ENCODE peak calls at places on chromosomes 16 and 17, in five cellular contexts. O, I, X, U and Q are unnamed samples.

GRCh38 chr16:85584989-85585388 is 28.1 kb upstream of the GSE1 start:
- DNase-seq in U (no peak), O (no peak), X (no peak), I (no peak), Q (no peak)

GRCh38 chr16:79265701-79266100 is 334.8 kb downstream of the MAF start:
- DNase-seq in I (no peak), O (no peak), U (no peak), X (no peak), Q (no peak)

GRCh38 chr17:78019367-78019975 is 61.0 kb downstream of the TNRC6C start:
- DNase-seq in U (no peak), I (no peak), X (no peak), O (no peak), Q (no peak)

GRCh38 chr16:55078699-55079415 is 148.2 kb downstream of the IRX5 start:
- DNase-seq in U (no peak), X (no peak), I (no peak), O (no peak), Q (no peak)

GRCh38 chr17:46984892-46985291 is 5.8 kb upstream of the RPRML start:
- DNase-seq in I (no peak), U (no peak), X (no peak), O (no peak), Q (no peak)

GRCh38 chr16:56423584-56424403 is 1.6 kb downstream of the AMFR start:
- DNase-seq in X (no peak), U (no peak), I (no peak), O (no peak), Q (no peak)

GRCh38 chr17:79413591-79413990 is 197.3 kb downstream of the RBFOX3 start:
- DNase-seq in U (no peak), O (no peak), I (no peak), X (no peak), Q (no peak)

GRCh38 chr17:28807925-28808641 is 34.5 kb downstream of the FAM222B start:
- DNase-seq in U (no peak), I (no peak), X (no peak), O (no peak), Q (no peak)

GRCh38 chr17:39737761-39738567 is at the start of gene GRB7:
- DNase-seq in O (peak; percentile 86), U (peak; percentile 91), X (no peak), I (peak; percentile 37), Q (no peak)

GRCh38 chr16:53922805-53923645 is 219.1 kb downstream of the FTO start:
- DNase-seq in O (no peak), I (no peak), X (no peak), U (no peak), Q (no peak)

GRCh38 chr17:48439473-48439872 is 9.5 kb upstream of the SKAP1 start:
- DNase-seq in U (no peak), I (no peak), O (no peak), X (no peak), Q (peak; percentile 33)

GRCh38 chr16:89265647-89266046 is 48.1 kb downstream of the ZNF778 start:
- DNase-seq in X (no peak), U (peak; percentile 34), O (no peak), I (no peak), Q (no peak)

GRCh38 chr16:17345043-17345442 is 125.7 kb downstream of the XYLT1 start:
- DNase-seq in I (peak; percentile 72), U (no peak), X (no peak), O (no peak), Q (peak; percentile 30)

GRCh38 chr16:19086322-19087199 is 19.1 kb downstream of the COQ7 start:
- DNase-seq in I (peak; percentile 83), X (peak; percentile 87), U (peak; percentile 93), O (peak; percentile 87), Q (peak; percentile 77)

GRCh38 chr17:44323359-44324091 is 1.1 kb downstream of the SLC25A39 start:
- DNase-seq in U (no peak), X (no peak), O (peak; percentile 34), I (no peak), Q (no peak)

GRCh38 chr17:58932956-58933355 is 173.7 kb downstream of the TRIM37 start:
- DNase-seq in U (no peak), X (no peak), I (no peak), O (no peak), Q (no peak)

GRCh38 chr17:13835151-13835550 is 233.4 kb upstream of the HS3ST3A1 start:
- DNase-seq in O (no peak), I (no peak), U (no peak), X (no peak), Q (no peak)

GRCh38 chr16:87657621-87658192 is 55.4 kb downstream of the JPH3 start:
- DNase-seq in I (no peak), O (peak; percentile 84), U (no peak), X (no peak), Q (no peak)
- TF ChIP-seq CTCF in I (no peak), O (no peak), U (no peak), X (no peak), Q (no peak)

GRCh38 chr17:76738468-76738850 is 540 bp downstream of the MFSD11 start:
- DNase-seq in I (no peak), U (no peak), O (no peak), X (no peak), Q (no peak)

GRCh38 chr17:76747716-76748360 is 9.9 kb downstream of the MFSD11 start:
- DNase-seq in O (no peak), U (no peak), I (no peak), X (peak; percentile 18), Q (no peak)

GRCh38 chr17:76744747-76745146 is 6.8 kb downstream of the MFSD11 start:
- DNase-seq in I (no peak), U (no peak), X (no peak), O (no peak), Q (no peak)

GRCh38 chr17:76740329-76741118 is 2.6 kb downstream of the MFSD11 start:
- DNase-seq in O (no peak), X (no peak), U (no peak), I (no peak), Q (no peak)

GRCh38 chr17:76742958-76743357 is 5.0 kb downstream of the MFSD11 start:
- DNase-seq in U (no peak), O (no peak), I (no peak), X (no peak), Q (no peak)
- TF ChIP-seq CTCF in U (no peak), O (no peak), I (no peak), X (no peak), Q (no peak)

DNA sequence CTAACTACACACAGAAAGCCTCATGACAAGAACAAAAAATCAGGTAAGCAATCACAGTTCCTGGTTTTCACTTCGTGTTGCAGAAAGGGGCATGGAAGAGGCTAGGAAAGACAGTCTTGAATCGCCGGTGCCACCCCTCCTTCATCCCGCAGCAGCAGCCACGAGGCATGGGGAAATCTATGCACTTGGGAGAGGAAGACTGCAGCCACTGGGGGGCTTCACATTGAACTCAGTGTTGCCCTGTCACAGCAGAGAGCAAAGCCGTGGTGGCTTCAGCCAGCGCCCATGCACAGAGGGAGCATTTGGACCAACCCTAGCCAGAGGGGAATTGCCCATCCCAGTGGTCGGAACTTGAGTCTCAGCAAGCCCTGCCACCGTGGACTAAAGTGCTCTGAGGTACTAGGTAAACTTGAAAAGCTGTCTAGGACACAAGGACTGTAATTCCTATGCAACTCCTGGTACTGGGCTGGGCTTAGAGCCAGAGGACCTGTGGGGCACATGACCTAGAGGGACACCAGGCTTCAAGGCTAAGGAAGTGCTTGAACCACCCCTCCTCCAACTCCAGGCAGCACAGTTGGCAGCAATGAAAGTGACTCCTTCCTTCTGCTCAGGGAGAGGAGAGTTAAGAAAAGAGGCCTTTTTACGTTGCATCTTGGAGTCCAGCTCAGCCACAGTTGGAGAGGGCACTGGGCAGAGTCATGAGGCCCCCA is 35.2 kb upstream of the ATP2C2 start:
- DNase-seq in X (no peak), I (no peak), U (no peak), O (peak; percentile 57), Q (no peak)
- TF ChIP-seq CTCF in X (no peak), I (no peak), U (no peak), O (peak; percentile 30), Q (no peak)

GRCh38 chr16:22847100-22847499 is 33.1 kb downstream of the HS3ST2 start:
- DNase-seq in X (no peak), U (no peak), I (no peak), O (no peak), Q (no peak)

GRCh38 chr16:22838681-22839080 is 24.7 kb downstream of the HS3ST2 start:
- DNase-seq in O (no peak), X (no peak), I (no peak), U (no peak), Q (no peak)

GRCh38 chr16:22844426-22844825 is 30.5 kb downstream of the HS3ST2 start:
- DNase-seq in X (no peak), O (no peak), I (no peak), U (no peak), Q (no peak)

GRCh38 chr16:22843856-22844255 is 29.9 kb downstream of the HS3ST2 start:
- DNase-seq in U (no peak), O (no peak), X (no peak), I (no peak), Q (no peak)

DNA sequence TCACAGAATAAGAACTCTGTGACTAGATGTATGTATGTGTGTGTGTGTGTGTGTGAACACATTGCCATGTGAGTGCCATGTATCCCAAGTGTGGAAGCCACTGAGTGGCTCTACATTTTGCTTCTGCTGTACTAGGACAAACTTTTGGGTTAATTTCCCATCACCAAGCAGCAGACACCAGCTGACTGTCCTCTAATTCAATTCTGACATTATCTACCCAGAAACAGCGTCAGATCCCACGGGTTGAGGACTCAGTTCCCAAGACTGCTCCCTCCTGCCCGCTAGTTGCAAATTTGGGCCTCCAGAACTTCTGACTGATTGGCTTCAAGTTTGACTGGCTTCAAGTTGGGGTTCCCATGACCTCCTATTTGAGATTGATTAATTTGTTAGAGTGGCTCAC is 29.2 kb downstream of the HS3ST2 start:
- DNase-seq in O (no peak), U (no peak), X (no peak), I (no peak), Q (no peak)
- TF ChIP-seq CTCF in O (no peak), U (no peak), X (no peak), I (no peak), Q (no peak)

GRCh38 chr17:27320222-27320560 is 26.3 kb downstream of the WSB1 start:
- DNase-seq in U (no peak), I (no peak), X (no peak), O (peak; percentile 21), Q (no peak)

GRCh38 chr17:27318228-27318627 is 24.3 kb downstream of the WSB1 start:
- DNase-seq in X (no peak), U (no peak), I (no peak), O (peak; percentile 13), Q (no peak)

GRCh38 chr17:27315796-27316465 is 22.0 kb downstream of the WSB1 start:
- DNase-seq in U (no peak), X (no peak), I (no peak), O (no peak), Q (no peak)

GRCh38 chr17:27319536-27320221 is 25.8 kb downstream of the WSB1 start:
- DNase-seq in I (peak; percentile 73), U (no peak), X (no peak), O (peak; percentile 28), Q (no peak)

GRCh38 chr17:27318633-27319032 is 24.7 kb downstream of the WSB1 start:
- DNase-seq in I (no peak), O (peak; percentile 16), U (no peak), X (no peak), Q (no peak)
- TF ChIP-seq CTCF in I (no peak), O (no peak), U (no peak), X (no peak), Q (no peak)

GRCh38 chr16:84349852-84350565 is 18.3 kb upstream of the ATP2C2 start:
- DNase-seq in O (no peak), U (peak; percentile 71), I (no peak), X (no peak), Q (no peak)
- TF ChIP-seq CTCF in O (no peak), U (no peak), I (no peak), X (no peak), Q (no peak)